ENCODE peak calls at places on chromosome 21, in seven cellular contexts. K, P, T, D, E, O and B are unnamed samples.

GRCh38 chr21:27571706-27572105 is 604.8 kb upstream of the ADAMTS5 start:
- DNase-seq in K (no peak), D (no peak), E (no peak), T (no peak), P (no peak), O (no peak), B (no peak)

GRCh38 chr21:38254970-38255369 is 1.8 kb upstream of the KCNJ15 start:
- DNase-seq in E (peak), K (no peak), T (no peak), O (no peak), D (no peak), P (no peak), B (no peak)

GRCh38 chr21:15895142-15896106 is 165.6 kb downstream of the USP25 start:
- DNase-seq in K (no peak), D (no peak), E (no peak), P (no peak), T (no peak), O (no peak), B (no peak)

GRCh38 chr21:25887166-25887565 is 152.4 kb downstream of the GABPA start:
- DNase-seq in T (no peak), K (peak), D (no peak), P (no peak), E (no peak), O (no peak), B (no peak)

GRCh38 chr21:24023402-24023801 is 1583.9 kb downstream of the MRPL39 start:
- DNase-seq in T (no peak), D (no peak), P (no peak), K (no peak), O (no peak), E (no peak), B (no peak)

GRCh38 chr21:40689241-40689640 is 157.7 kb downstream of the DSCAM start:
- DNase-seq in K (no peak), E (no peak), O (no peak), T (no peak), P (no peak), D (no peak), B (no peak)

GRCh38 chr21:31731112-31731801 is 661 bp downstream of the SCAF4 start:
- DNase-seq in K (peak), O (peak), P (no peak), T (no peak), E (peak), D (no peak), B (peak)

GRCh38 chr21:32412998-32413504 is 545 bp downstream of the EVA1C start:
- DNase-seq in T (no peak), K (peak), E (no peak), P (no peak), D (no peak), O (no peak), B (no peak)

GRCh38 chr21:33206771-33207290 is 22.9 kb upstream of the IFNAR2 start:
- DNase-seq in T (no peak), D (no peak), E (no peak), P (no peak), O (no peak), K (no peak), B (no peak)

GRCh38 chr21:33383056-33383888 is 19.9 kb upstream of the IFNGR2 start:
- DNase-seq in P (peak), T (no peak), D (peak), K (no peak), E (peak), O (peak), B (no peak)

DNA sequence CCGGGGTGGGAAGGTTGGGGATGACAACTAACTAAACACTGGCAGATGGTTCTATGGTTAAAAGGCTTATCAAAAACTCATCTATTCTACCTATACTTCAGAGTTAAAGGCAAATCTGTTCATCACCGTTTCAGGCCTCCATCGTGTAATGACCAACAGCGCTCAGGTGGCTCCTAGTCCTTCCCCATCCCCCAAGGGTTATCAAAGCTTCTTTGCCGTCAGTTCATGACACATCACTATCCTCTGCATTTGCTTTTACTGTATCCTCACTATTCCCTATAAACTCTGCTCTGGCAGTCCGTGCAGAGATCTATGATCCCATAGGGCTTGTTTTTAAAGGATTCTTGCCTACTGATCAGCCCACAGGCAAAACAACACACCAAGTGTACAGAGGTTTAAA is 8.2 kb downstream of the HMGN1 start:
- DNase-seq in K (no peak), E (no peak), P (no peak), D (no peak), T (no peak), O (no peak), B (no peak)
- TF ChIP-seq SP1 in K (no peak), E (no peak), P (no peak), D (no peak), T (no peak), O (no peak), B (no peak)

GRCh38 chr21:36330904-36331303 is 10.9 kb downstream of the MORC3 start:
- DNase-seq in P (peak), O (peak), K (peak), E (peak), D (peak), T (no peak), B (peak)
- TF ChIP-seq SP1 in P (no peak), O (no peak), K (no peak), E (no peak), D (no peak), T (no peak), B (no peak)

GRCh38 chr21:35051287-35051818 is 2.3 kb upstream of the RUNX1 start:
- DNase-seq in O (peak), E (peak), T (peak), P (peak), D (no peak), K (peak), B (peak)
- TF ChIP-seq SP1 in O (peak), E (peak), T (no peak), P (peak), D (no peak), K (peak), B (no peak)

DNA sequence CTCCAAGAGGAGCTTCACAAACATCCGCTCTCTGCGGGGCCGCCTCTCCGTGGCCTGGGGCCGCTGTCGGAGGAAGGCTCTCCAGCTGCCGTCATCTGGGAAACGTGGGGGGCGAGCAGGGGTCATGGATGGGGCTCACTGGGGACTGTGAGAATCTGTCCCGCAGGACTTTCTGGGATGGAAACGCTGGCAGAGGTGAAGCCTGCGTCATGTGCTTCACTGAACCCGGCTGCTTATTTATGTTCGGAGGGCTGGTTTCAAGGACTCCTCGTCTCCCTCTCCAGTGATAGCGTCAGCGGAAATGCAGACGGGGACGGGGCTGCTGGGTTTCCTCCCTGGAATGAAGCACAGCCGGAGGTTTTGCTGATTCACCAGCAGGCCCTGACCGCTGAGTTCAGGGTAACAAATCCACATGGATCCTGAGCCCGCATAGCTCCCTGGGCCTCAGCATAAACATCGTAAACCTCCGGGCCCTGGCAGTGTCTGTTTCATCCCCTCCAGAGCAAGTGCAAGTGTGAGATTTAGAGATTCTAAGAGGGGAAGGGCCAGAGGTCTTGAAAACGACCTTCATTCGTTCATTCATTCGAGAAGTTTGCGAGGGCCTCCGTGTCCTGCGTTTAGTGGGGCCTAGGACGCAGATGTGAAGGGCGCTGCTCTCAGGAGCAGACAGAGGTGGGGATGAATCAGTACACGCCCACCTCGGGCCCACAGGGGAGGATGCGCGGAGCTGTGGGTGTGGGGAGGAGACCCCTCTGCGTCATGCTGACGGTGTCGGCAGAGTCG is 7.0 kb upstream of the POFUT2 start:
- DNase-seq in T (no peak), O (no peak), K (no peak), E (no peak), P (no peak), D (no peak), B (peak)
- TF ChIP-seq SP1 in T (no peak), O (no peak), K (no peak), E (no peak), P (no peak), D (no peak), B (no peak)

GRCh38 chr21:37088196-37088595 is 15.1 kb downstream of the TTC3 start:
- DNase-seq in T (no peak), D (no peak), K (no peak), E (no peak), P (no peak), O (no peak), B (no peak)

GRCh38 chr21:37085726-37086125 is 12.7 kb downstream of the TTC3 start:
- DNase-seq in T (no peak), D (no peak), O (no peak), K (no peak), P (no peak), E (no peak), B (no peak)

GRCh38 chr21:37082856-37083611 is 10.0 kb downstream of the TTC3 start:
- DNase-seq in P (no peak), E (no peak), O (peak), K (no peak), D (no peak), T (no peak), B (no peak)

GRCh38 chr21:37082375-37082774 is 9.3 kb downstream of the TTC3 start:
- DNase-seq in K (no peak), D (no peak), E (no peak), T (no peak), P (no peak), O (no peak), B (no peak)

DNA sequence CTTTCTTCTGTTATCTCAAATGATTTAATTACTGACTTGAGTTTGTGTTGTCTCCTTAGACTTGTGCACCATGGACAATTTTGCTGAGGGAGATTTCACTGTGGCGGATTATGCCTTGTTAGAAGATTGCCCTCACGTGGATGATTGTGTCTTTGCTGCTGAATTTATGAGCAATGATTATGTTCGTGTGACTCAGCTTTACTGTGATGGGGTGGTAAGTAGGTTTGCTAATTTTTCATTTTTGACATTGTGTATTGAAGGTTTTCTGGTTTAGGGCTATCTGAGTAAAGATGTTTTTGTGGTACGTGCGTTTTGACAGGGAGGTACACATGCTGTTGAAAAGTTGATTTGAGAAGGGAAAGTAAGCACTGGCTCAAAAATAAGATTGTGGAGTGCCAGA is 14.1 kb downstream of the TTC3 start:
- DNase-seq in K (no peak), D (no peak), O (no peak), P (peak), E (peak), T (no peak), B (peak)
- TF ChIP-seq SP1 in K (no peak), D (no peak), O (no peak), P (no peak), E (no peak), T (no peak), B (no peak)

DNA sequence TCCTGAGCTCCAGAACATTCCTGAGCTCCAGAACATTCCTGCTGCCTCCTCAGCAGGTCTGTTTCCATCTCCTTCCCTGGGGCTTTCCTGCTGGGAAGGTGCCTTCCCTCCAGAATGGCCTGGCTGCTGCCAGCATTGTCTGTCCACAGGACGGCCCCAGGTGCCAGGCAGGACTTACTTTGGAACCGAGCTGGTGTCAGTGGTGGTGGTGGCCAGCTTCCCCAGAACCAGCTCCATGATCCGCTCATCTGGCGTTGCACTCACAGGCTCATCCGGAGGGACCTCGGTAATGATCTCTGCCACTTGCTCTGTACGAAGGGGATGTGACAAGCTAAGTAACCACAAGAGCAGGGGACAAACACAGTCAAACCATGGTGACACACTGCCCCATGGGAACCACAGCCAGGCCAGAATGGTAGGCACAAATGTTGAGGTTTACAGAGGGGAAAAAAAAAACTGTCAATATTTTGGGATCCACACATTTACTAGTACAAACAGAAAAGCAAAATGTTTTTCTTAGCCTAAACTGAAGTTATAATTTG is 41.3 kb downstream of the PRDM15 start:
- DNase-seq in O (no peak), P (no peak), T (no peak), E (no peak), K (no peak), D (no peak), B (no peak)
- TF ChIP-seq SP1 in O (no peak), P (no peak), T (no peak), E (no peak), K (no peak), D (no peak), B (no peak)

GRCh38 chr21:34703566-34703965 is 34.8 kb downstream of the CLIC6 start:
- DNase-seq in K (no peak), P (no peak), D (no peak), O (no peak), T (no peak), E (no peak), B (no peak)

GRCh38 chr21:34704119-34704518 is 35.3 kb downstream of the CLIC6 start:
- DNase-seq in T (no peak), E (no peak), P (no peak), K (no peak), D (no peak), O (no peak), B (no peak)

GRCh38 chr21:34701726-34702125 is 32.9 kb downstream of the CLIC6 start:
- DNase-seq in T (no peak), D (no peak), E (no peak), P (no peak), O (no peak), K (no peak), B (no peak)

GRCh38 chr21:34700605-34701004 is 31.8 kb downstream of the CLIC6 start:
- DNase-seq in T (no peak), D (no peak), P (no peak), E (no peak), K (no peak), O (no peak), B (no peak)

GRCh38 chr21:34702341-34702807 is 33.6 kb downstream of the CLIC6 start:
- DNase-seq in O (no peak), D (no peak), E (no peak), P (no peak), T (no peak), K (no peak), B (no peak)
- TF ChIP-seq SP1 in O (no peak), D (no peak), E (no peak), P (no peak), T (no peak), K (no peak), B (no peak)